ENCODE peak calls at places on chromosomes 12 and 14, in five cellular contexts. P is IMR-90, S is Peyer's patch, U is body of pancreas, W is heart left ventricle. R is an unnamed sample.

GRCh38 chr14:100402631-100403030 is 79.5 kb downstream of the SLC25A47 start:
- DNase-seq in P (no peak), S (no peak), U (no peak), W (no peak), R (no peak)

GRCh38 chr12:61750604-61751003 is 509.6 kb upstream of the USP15 start:
- DNase-seq in P (no peak), S (no peak), U (no peak), W (no peak), R (no peak)

GRCh38 chr12:26628234-26628633 is 204.8 kb downstream of the ITPR2 start:
- DNase-seq in P (peak), S (no peak), U (no peak), W (no peak), R (no peak)

GRCh38 chr12:49126852-49127763 is 4.1 kb downstream of the TUBA1B start:
- DNase-seq in P (no peak), S (no peak), U (no peak), W (no peak), R (peak)

GRCh38 chr14:51644215-51644969 is 7.3 kb upstream of the FRMD6 start:
- DNase-seq in P (peak), S (no peak), U (no peak), W (no peak), R (no peak)

GRCh38 chr12:68157295-68157871 is 2.2 kb downstream of the IFNG start:
- DNase-seq in P (no peak), S (no peak), U (no peak), W (no peak), R (no peak)

GRCh38 chr14:100734031-100734990 is 7.6 kb downstream of the DLK1 start:
- DNase-seq in P (no peak), S (no peak), U (no peak), W (no peak), R (no peak)

GRCh38 chr14:97077253-97077653 is 280.1 kb downstream of the VRK1 start:
- DNase-seq in P (no peak), S (peak), U (peak), W (peak), R (peak)

GRCh38 chr14:38122241-38122640 is 85.5 kb upstream of the SSTR1 start:
- DNase-seq in P (peak), S (no peak), U (no peak), W (no peak), R (no peak)

GRCh38 chr12:93287152-93287551 is 90.6 kb upstream of the NUDT4 start:
- DNase-seq in P (peak), S (no peak), U (no peak), W (no peak), R (peak)

GRCh38 chr12:89357297-89357730 is 5.0 kb upstream of the DUSP6 start:
- DNase-seq in P (no peak), S (peak), U (peak), W (no peak), R (no peak)

GRCh38 chr14:102293784-102294183 is 11.2 kb downstream of the MOK start:
- DNase-seq in P (peak), S (no peak), U (no peak), W (no peak), R (no peak)

GRCh38 chr12:25469861-25470260 is 83.2 kb downstream of the LMNTD1 start:
- DNase-seq in P (peak), S (no peak), U (no peak), W (no peak), R (no peak)

GRCh38 chr12:84508325-84508861 is 404.2 kb downstream of the SLC6A15 start:
- DNase-seq in P (peak), S (no peak), U (peak), W (no peak), R (no peak)

GRCh38 chr12:81284137-81284536 is 206.3 kb downstream of the ACSS3 start:
- DNase-seq in P (peak), S (no peak), U (no peak), W (no peak), R (no peak)

GRCh38 chr12:92612611-92613010 is 90.2 kb upstream of the PLEKHG7 start:
- DNase-seq in P (no peak), S (no peak), U (no peak), W (no peak), R (no peak)

GRCh38 chr12:12518919-12519318 is 43.7 kb downstream of the DUSP16 start:
- DNase-seq in P (peak), S (no peak), U (no peak), W (no peak), R (no peak)

GRCh38 chr14:32702571-32702970 is 236.1 kb upstream of the NPAS3 start:
- DNase-seq in P (no peak), S (no peak), U (peak), W (peak), R (no peak)

GRCh38 chr14:59398841-59399240 is 66.3 kb downstream of the GPR135 start:
- DNase-seq in P (no peak), S (no peak), U (peak), W (no peak), R (no peak)

GRCh38 chr12:111733340-111733739 is 33.4 kb upstream of the ALDH2 start:
- DNase-seq in P (no peak), S (no peak), U (no peak), W (no peak), R (no peak)

GRCh38 chr12:14885718-14886201 is at the start of gene MGP:
- DNase-seq in P (peak), S (peak), U (peak), W (peak), R (no peak)
- TF ChIP-seq POLR2A in P (no peak), S (no peak), U (peak), W (no peak), R (no peak)

GRCh38 chr14:63214417-63215196 is 10.4 kb downstream of the RHOJ start:
- DNase-seq in P (no peak), S (no peak), U (no peak), W (no peak), R (no peak)
- TF ChIP-seq POLR2A in P (no peak), S (no peak), U (no peak), W (no peak), R (no peak)

GRCh38 chr12:76113800-76114757 is 29.6 kb upstream of the NAP1L1 start:
- DNase-seq in P (peak), S (no peak), U (no peak), W (no peak), R (peak)
- TF ChIP-seq POLR2A in P (no peak), S (no peak), U (no peak), W (no peak), R (no peak)

GRCh38 chr14:67602071-67602470 is 2.0 kb upstream of the PIGH start:
- DNase-seq in P (no peak), S (no peak), U (no peak), W (no peak), R (no peak)

GRCh38 chr14:67602995-67603545 is 3.0 kb upstream of the PIGH start:
- DNase-seq in P (no peak), S (peak), U (no peak), W (no peak), R (no peak)

GRCh38 chr14:67599698-67600561 is at the start of gene PIGH:
- DNase-seq in P (peak), S (peak), U (peak), W (peak), R (peak)
- TF ChIP-seq POLR2A in P (no peak), S (peak), U (peak), W (no peak), R (peak)

DNA sequence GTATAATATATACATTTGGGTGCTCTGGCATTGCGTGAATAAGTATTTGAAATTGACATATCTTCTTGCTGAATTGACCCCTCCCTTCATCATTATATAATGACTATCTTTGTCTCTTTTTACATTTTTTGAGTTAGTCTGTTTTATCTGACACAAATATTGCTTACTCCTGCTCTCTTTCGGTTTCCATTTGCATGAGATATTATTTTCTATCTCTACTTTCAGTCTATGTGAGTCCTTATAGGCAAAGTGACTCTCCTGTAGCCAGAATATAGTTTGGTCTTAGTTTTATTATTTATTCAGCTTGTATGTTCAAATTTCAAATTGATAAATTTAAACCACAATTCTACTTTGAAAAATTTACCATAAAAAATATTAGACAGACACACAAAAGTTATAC is 491.0 kb downstream of the NAV3 start:
- DNase-seq in P (no peak), S (no peak), U (no peak), W (no peak), R (no peak)
- TF ChIP-seq POLR2A in P (no peak), S (no peak), U (no peak), W (no peak), R (no peak)

DNA sequence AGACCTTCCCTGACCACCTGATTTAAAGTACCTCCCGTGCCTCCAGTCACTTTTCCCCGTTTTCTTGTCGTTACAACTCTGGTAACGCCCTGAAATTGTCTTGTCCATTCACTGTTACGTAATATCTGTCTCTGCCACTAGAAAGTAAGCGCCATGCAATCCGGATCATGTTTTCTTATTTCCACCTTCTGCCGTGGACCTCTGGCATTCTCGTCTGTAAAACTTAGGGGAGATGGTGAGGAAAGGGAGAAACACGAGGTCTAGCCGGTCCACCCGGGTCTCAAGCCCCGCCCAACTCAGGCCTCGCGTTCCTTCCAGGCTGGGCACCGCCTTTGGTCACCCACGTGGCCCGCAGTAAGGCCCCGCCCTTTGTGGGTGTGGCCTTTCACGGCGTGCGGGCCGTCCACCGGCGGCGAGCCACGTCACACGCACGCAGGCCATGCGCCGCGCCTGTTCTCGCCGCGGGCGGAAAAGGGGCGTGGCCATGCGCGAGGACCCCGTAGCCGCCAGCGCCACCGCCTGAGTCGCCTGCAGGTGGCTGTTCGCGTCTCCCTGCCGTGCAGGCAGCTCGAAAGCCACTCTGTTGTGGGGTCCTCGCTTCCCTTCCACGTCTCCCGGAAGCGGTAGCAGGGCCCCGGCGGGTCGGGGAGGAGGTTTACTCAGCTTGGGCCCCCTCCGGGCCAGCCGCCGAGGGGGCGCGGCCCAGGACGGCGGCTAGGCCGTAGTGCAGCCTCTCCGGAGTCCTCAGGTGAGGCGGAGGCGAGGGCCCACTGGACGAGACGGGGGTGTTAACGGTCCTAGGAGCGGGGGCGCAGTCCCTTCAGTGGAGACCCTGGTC is at the start of gene GOLGA5:
- DNase-seq in P (peak), S (peak), U (peak), W (peak), R (peak)
- TF ChIP-seq POLR2A in P (peak), S (peak), U (peak), W (no peak), R (peak)

DNA sequence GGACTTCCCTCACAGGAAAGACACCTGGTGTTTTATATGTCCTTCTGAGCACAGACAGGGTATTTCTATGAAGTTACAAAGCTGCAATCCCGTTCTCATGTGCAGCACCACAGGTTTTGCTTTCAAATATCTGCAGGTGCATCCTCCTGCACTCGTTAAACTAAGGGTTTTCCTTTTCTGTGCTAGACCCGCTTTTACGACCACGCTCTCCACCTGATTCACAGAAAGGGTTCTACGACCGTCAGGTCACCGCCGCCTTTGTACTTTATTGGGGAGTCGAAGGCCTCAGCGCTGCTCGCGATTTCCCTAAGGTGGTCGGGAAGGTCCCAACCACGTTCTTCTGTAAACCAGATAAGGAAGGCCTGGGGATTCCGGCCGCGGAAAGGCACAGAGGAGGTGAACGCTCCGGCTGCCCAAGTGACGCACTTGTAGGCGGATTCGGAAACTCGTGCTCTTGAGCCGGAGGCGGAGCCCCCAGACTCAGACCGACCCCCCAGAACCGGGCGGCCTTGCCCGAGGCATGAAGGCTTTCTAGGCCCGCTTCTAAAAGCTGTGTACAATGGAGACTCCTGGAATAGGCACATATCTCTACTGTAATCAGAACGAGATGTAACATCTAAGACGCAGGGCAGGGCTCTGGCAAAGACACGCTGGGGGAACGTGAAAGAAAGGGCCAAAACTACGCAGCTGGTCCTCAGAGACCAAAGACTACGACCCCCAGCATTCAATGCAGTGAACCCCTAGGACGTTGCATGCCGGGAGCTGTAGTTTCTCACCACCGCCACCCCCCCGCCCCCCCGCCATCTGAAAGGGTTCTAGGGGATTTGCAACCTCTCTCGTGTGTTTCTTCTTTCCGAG is 930 bp upstream of the HSP90B1 start:
- DNase-seq in P (peak), S (peak), U (peak), W (peak), R (peak)
- TF ChIP-seq POLR2A in P (peak), S (peak), U (peak), W (no peak), R (peak)

GRCh38 chr12:19439059-19440018 is at the start of gene AEBP2:
- DNase-seq in P (peak), S (peak), U (peak), W (peak), R (peak)
- TF ChIP-seq POLR2A in P (peak), S (peak), U (peak), W (no peak), R (peak)

DNA sequence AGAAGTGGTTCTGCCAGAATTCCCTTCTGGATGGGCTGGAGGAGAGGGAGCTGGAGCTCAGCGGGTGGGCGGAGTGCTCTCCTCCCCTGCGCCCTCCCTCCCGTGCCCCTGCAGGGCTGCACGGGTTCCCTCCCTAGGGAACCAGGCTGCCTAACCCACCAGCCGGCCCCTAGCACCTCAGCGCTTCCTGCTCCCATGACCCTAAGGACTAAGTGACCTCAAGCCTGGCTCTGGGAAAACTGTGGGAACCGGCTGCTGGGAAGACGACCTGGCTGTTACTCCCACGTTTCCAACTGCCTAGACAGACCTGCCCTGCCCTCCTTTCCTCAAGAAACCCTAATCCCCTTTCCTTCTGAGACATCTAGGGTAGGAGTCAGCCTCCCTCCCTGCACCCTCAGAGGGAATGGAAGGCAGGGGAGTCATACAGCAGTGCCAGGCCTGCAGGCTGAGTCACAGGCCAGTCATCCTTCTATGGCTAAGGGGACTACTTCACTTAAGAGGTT is 31.5 kb downstream of the SLC6A12 start:
- DNase-seq in P (peak), S (no peak), U (no peak), W (peak), R (no peak)
- TF ChIP-seq POLR2A in P (no peak), S (no peak), U (no peak), W (no peak), R (no peak)